ENCODE peak calls at places on chromosomes 1 and 21, in nine cellular contexts. E, Z, J, V, U, N, H, I and O are unnamed samples.

GRCh38 chr1:27598902-27599528 is 4.9 kb downstream of the AHDC1 start:
- DNase-seq in E (no peak), Z (peak; percentile 45), J (peak; percentile 91), V (peak; percentile 36), U (no peak), N (peak; percentile 46), H (no peak), I (no peak), O (peak; percentile 91)

GRCh38 chr1:239719642-239720258 is 333.4 kb downstream of the CHRM3 start:
- DNase-seq in E (no peak), Z (no peak), J (no peak), V (no peak), U (peak; percentile 39), N (no peak), H (no peak), I (no peak), O (no peak)

GRCh38 chr1:160133990-160134770 is 17.2 kb upstream of the ATP1A4 start:
- DNase-seq in E (no peak), Z (no peak), J (no peak), V (no peak), U (no peak), N (no peak), H (no peak), I (no peak), O (no peak)

GRCh38 chr21:35149698-35150097 is 100.6 kb upstream of the RUNX1 start:
- DNase-seq in E (no peak), Z (no peak), J (peak; percentile 83), V (no peak), U (no peak), N (peak; percentile 84), H (no peak), I (no peak), O (no peak)

GRCh38 chr1:10107985-10108663 is 75.4 kb downstream of the UBE4B start:
- DNase-seq in E (peak; percentile 91), Z (no peak), J (peak; percentile 69), V (no peak), U (no peak), N (peak; percentile 84), H (no peak), I (no peak), O (peak; percentile 13)

GRCh38 chr1:85992756-85993155 is 163.8 kb downstream of the COL24A1 start:
- DNase-seq in E (no peak), Z (peak; percentile 22), J (peak; percentile 62), V (no peak), U (peak; percentile 83), N (peak; percentile 13), H (no peak), I (no peak), O (no peak)

GRCh38 chr1:155931332-155932038 is 2.7 kb downstream of the KHDC4 start:
- DNase-seq in E (no peak), Z (no peak), J (peak; percentile 56), V (no peak), U (peak; percentile 52), N (peak; percentile 64), H (no peak), I (no peak), O (no peak)

GRCh38 chr1:169483500-169483966 is 2.2 kb downstream of the SLC19A2 start:
- DNase-seq in E (no peak), Z (no peak), J (peak; percentile 35), V (no peak), U (no peak), N (peak; percentile 51), H (no peak), I (no peak), O (peak; percentile 71)

GRCh38 chr1:151612506-151613274 is 840 bp downstream of the SNX27 start:
- DNase-seq in E (no peak), Z (peak; percentile 30), J (peak; percentile 65), V (peak; percentile 63), U (no peak), N (no peak), H (peak; percentile 53), I (peak; percentile 77), O (peak; percentile 44)

GRCh38 chr1:206048582-206048981 is 4.4 kb upstream of the RHEX start:
- DNase-seq in E (no peak), Z (no peak), J (no peak), V (peak; percentile 22), U (no peak), N (no peak), H (peak; percentile 39), I (no peak), O (peak; percentile 83)

GRCh38 chr1:38266197-38266520 is 219.6 kb upstream of the POU3F1 start:
- DNase-seq in E (no peak), Z (no peak), J (no peak), V (no peak), U (no peak), N (peak; percentile 23), H (no peak), I (no peak), O (peak; percentile 84)

GRCh38 chr1:172163479-172164215 is 256.8 kb upstream of the C1orf105 start:
- DNase-seq in E (no peak), Z (no peak), J (peak; percentile 29), V (no peak), U (no peak), N (no peak), H (no peak), I (no peak), O (no peak)

GRCh38 chr1:240827786-240828185 is 215.8 kb upstream of the GREM2 start:
- DNase-seq in E (no peak), Z (no peak), J (peak; percentile 42), V (no peak), U (no peak), N (no peak), H (no peak), I (no peak), O (no peak)

GRCh38 chr1:83497563-83497962 is 501.4 kb downstream of the TTLL7 start:
- DNase-seq in E (no peak), Z (no peak), J (peak; percentile 24), V (peak; percentile 35), U (no peak), N (peak; percentile 13), H (peak; percentile 53), I (no peak), O (no peak)

GRCh38 chr1:32353886-32354570 is 8.3 kb downstream of the FAM229A start:
- DNase-seq in E (no peak), Z (no peak), J (peak; percentile 79), V (no peak), U (no peak), N (no peak), H (no peak), I (no peak), O (no peak)

GRCh38 chr1:51392241-51392640 is 61.9 kb upstream of the TTC39A start:
- DNase-seq in E (no peak), Z (no peak), J (no peak), V (no peak), U (no peak), N (no peak), H (no peak), I (no peak), O (no peak)
- H3K36me3 ChIP-seq in E (no peaks in the 10 kb centered on the region), Z (peaks cover 40% of the 10 kb centered on the region), J (peaks cover 12% of the 10 kb centered on the region), V (no peaks in the 10 kb centered on the region), U (no peaks in the 10 kb centered on the region), N (peaks cover 10% of the 10 kb centered on the region), H (peaks cover 14% of the 10 kb centered on the region), I (peaks cover 34% of the 10 kb centered on the region), O (no peaks in the 10 kb centered on the region)

DNA sequence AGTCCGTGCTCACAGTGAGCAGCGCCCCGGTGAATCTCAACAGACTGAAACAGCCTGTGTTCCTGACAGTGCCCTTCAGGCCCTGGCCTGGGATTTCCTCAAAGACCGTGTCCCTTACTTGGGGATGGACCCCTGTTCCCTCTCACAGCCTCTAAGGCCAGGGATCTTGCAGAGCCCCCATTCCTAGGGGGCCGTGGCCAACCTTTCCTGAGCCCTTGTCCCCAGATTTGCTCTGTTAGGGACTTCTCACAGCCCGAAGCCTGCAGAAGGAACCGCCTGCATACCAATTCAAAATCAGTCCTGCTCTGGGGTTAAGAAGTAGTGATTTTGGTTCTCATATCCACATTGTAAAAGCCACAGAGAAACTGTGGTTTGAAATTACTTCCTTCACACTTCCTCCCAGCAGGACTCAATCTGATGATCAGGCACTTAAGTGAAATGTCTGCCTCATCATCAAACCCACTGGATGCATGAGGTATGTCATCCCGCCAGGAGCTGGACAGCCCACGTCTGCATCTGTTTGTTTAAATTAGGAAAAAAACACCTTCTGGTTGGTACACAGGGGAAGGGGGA is 14.9 kb downstream of the ABCA4 start:
- DNase-seq in E (no peak), Z (no peak), J (peak; percentile 34), V (no peak), U (peak; percentile 61), N (no peak), H (no peak), I (no peak), O (no peak)
- TF ChIP-seq EZH2phosphoT487 in E (no peak), Z (no peak), J (no peak), V (no peak), U (no peak), N (no peak), H (no peak), I (no peak), O (no peak)

GRCh38 chr1:15625224-15625917 is 8.1 kb downstream of the DDI2 start:
- DNase-seq in E (no peak), Z (no peak), J (no peak), V (no peak), U (no peak), N (no peak), H (no peak), I (no peak), O (no peak)

GRCh38 chr1:15624315-15624714 is 7.1 kb downstream of the DDI2 start:
- DNase-seq in E (no peak), Z (no peak), J (no peak), V (no peak), U (no peak), N (no peak), H (no peak), I (no peak), O (no peak)

GRCh38 chr1:15627343-15627988 is 10.2 kb downstream of the DDI2 start:
- DNase-seq in E (no peak), Z (no peak), J (peak; percentile 42), V (no peak), U (peak; percentile 34), N (no peak), H (no peak), I (no peak), O (no peak)

GRCh38 chr1:15628003-15628402 is 10.7 kb downstream of the DDI2 start:
- DNase-seq in E (no peak), Z (no peak), J (no peak), V (no peak), U (no peak), N (no peak), H (no peak), I (no peak), O (no peak)

GRCh38 chr1:15626269-15626668 is 9.0 kb downstream of the DDI2 start:
- DNase-seq in E (no peak), Z (no peak), J (no peak), V (no peak), U (no peak), N (no peak), H (no peak), I (no peak), O (no peak)
- H3K4me1 ChIP-seq in E (no peaks in the 10 kb centered on the region), Z (peaks cover 6% of the 10 kb centered on the region), J (peaks cover 25% of the 10 kb centered on the region), V (no peaks in the 10 kb centered on the region), U (peaks cover 14% of the 10 kb centered on the region), N (peaks cover 3% of the 10 kb centered on the region), H (peaks cover 4% of the 10 kb centered on the region), I (no peaks in the 10 kb centered on the region), O (peaks cover 35% of the 10 kb centered on the region)

DNA sequence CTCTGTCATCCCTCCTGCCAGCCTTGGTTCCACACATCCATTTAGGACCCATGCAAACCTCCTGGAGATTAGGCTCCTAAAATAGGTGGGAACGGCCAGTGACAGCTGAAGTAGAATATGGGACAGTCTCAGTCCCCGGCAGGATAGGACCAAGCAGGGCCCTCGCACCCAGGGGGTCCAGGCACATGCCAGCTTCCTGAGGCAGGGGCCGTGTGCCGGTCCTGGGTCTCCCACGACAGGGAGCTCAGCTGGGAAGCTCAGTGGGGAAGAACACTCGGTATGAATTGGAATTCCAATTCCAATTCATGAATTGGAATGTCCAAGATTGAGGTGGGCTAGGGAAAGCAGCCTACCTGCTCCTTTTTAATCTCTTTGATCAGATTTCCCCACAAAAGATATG is 9.8 kb downstream of the MUL1 start:
- DNase-seq in E (no peak), Z (no peak), J (no peak), V (no peak), U (no peak), N (no peak), H (no peak), I (no peak), O (no peak)
- H3K36me3 ChIP-seq in E (peaks cover 39% of the 10 kb centered on the region), Z (peaks cover 55% of the 10 kb centered on the region), J (peaks cover 5% of the 10 kb centered on the region), V (no peaks in the 10 kb centered on the region), U (peaks cover 2% of the 10 kb centered on the region), N (peaks cover 26% of the 10 kb centered on the region), H (peaks cover 7% of the 10 kb centered on the region), I (peaks cover 44% of the 10 kb centered on the region), O (no peaks in the 10 kb centered on the region)